ENCODE peak calls at places on chromosomes 16 and 17, in seven cellular contexts. C, U, T, B, Q, E and K are unnamed samples.

GRCh38 chr17:43085489-43085888 is 39.7 kb downstream of the BRCA1 start:
- DNase-seq in C (no peak), U (no peak), T (no peak), B (no peak), Q (no peak), E (no peak), K (no peak)

GRCh38 chr16:683396-684066 is 603 bp downstream of the JMJD8 start:
- DNase-seq in C (no peak), U (peak), T (no peak), B (peak), Q (no peak), E (no peak), K (no peak)

GRCh38 chr17:68794636-68795503 is 160.3 kb downstream of the ABCA8 start:
- DNase-seq in C (peak), U (peak), T (no peak), B (peak), Q (peak), E (peak), K (no peak)

GRCh38 chr17:81921996-81922565 is 4.1 kb upstream of the SIRT7 start:
- DNase-seq in C (no peak), U (no peak), T (no peak), B (no peak), Q (no peak), E (no peak), K (no peak)

GRCh38 chr17:65099941-65100315 is 37.2 kb upstream of the RGS9 start:
- DNase-seq in C (peak), U (no peak), T (peak), B (no peak), Q (peak), E (peak), K (no peak)

GRCh38 chr16:56246051-56246817 is 54.9 kb downstream of the GNAO1 start:
- DNase-seq in C (no peak), U (no peak), T (no peak), B (no peak), Q (peak), E (no peak), K (no peak)

GRCh38 chr17:10870651-10871050 is 32.8 kb upstream of the PIRT start:
- DNase-seq in C (no peak), U (no peak), T (no peak), B (no peak), Q (no peak), E (no peak), K (no peak)

GRCh38 chr17:80782536-80783427 is 208.9 kb upstream of the CHMP6 start:
- DNase-seq in C (no peak), U (no peak), T (no peak), B (no peak), Q (no peak), E (no peak), K (no peak)

GRCh38 chr16:68995011-68995504 is 110.4 kb upstream of the HAS3 start:
- DNase-seq in C (no peak), U (no peak), T (no peak), B (peak), Q (no peak), E (no peak), K (no peak)

GRCh38 chr17:29042679-29043538 is at the start of gene PIPOX:
- DNase-seq in C (peak), U (no peak), T (no peak), B (peak), Q (no peak), E (no peak), K (peak)

GRCh38 chr16:1208239-1208830 is 16.7 kb downstream of the TPSG1 start:
- DNase-seq in C (no peak), U (no peak), T (no peak), B (no peak), Q (no peak), E (no peak), K (no peak)

GRCh38 chr16:20336955-20337354 is 9.6 kb upstream of the GP2 start:
- DNase-seq in C (no peak), U (no peak), T (no peak), B (no peak), Q (no peak), E (no peak), K (no peak)

GRCh38 chr17:43839670-43840101 is 6.7 kb upstream of the MPP3 start:
- DNase-seq in C (no peak), U (no peak), T (peak), B (peak), Q (no peak), E (no peak), K (no peak)

GRCh38 chr17:37493249-37494027 is 3.7 kb downstream of the DUSP14 start:
- DNase-seq in C (no peak), U (no peak), T (no peak), B (no peak), Q (no peak), E (no peak), K (no peak)

GRCh38 chr17:31339906-31340661 is 18.7 kb upstream of the EVI2A start:
- DNase-seq in C (no peak), U (no peak), T (no peak), B (peak), Q (peak), E (no peak), K (no peak)

GRCh38 chr17:10513284-10514067 is 4.9 kb downstream of the MYH1 start:
- DNase-seq in C (no peak), U (no peak), T (no peak), B (no peak), Q (no peak), E (no peak), K (peak)

GRCh38 chr17:43356999-43357398 is 41.8 kb upstream of the ARL4D start:
- DNase-seq in C (no peak), U (no peak), T (no peak), B (no peak), Q (no peak), E (no peak), K (no peak)

GRCh38 chr16:72847187-72848044 is 200.5 kb downstream of the ZFHX3 start:
- DNase-seq in C (peak), U (no peak), T (no peak), B (peak), Q (no peak), E (no peak), K (no peak)

GRCh38 chr17:58520843-58521430 is 6.5 kb upstream of the MTMR4 start:
- DNase-seq in C (peak), U (no peak), T (no peak), B (peak), Q (no peak), E (no peak), K (no peak)

GRCh38 chr17:60049936-60050335 is 28.8 kb downstream of the HEATR6 start:
- DNase-seq in C (no peak), U (no peak), T (no peak), B (no peak), Q (no peak), E (no peak), K (no peak)

GRCh38 chr17:59311051-59311468 is 20.4 kb upstream of the YPEL2 start:
- DNase-seq in C (peak), U (no peak), T (no peak), B (peak), Q (no peak), E (no peak), K (peak)

GRCh38 chr17:20733923-20734322 is 154.4 kb downstream of the CDRT15L2 start:
- DNase-seq in C (no peak), U (no peak), T (no peak), B (no peak), Q (no peak), E (no peak), K (no peak)

GRCh38 chr16:1794908-1795666 is 1.6 kb upstream of the IGFALS start:
- DNase-seq in C (no peak), U (no peak), T (no peak), B (no peak), Q (no peak), E (no peak), K (peak)

GRCh38 chr16:61968242-61968978 is 67.8 kb downstream of the CDH8 start:
- DNase-seq in C (no peak), U (no peak), T (no peak), B (no peak), Q (no peak), E (no peak), K (no peak)

GRCh38 chr17:57697891-57698708 is 47.0 kb downstream of the CCDC182 start:
- DNase-seq in C (no peak), U (no peak), T (no peak), B (peak), Q (no peak), E (no peak), K (no peak)

GRCh38 chr16:4319454-4319853 is 3.6 kb downstream of the GLIS2 start:
- DNase-seq in C (peak), U (peak), T (no peak), B (no peak), Q (peak), E (no peak), K (no peak)

GRCh38 chr17:35242805-35243458 is at the start of gene SLFN5:
- DNase-seq in C (peak), U (peak), T (peak), B (peak), Q (peak), E (peak), K (peak)

GRCh38 chr17:3015890-3016289 is 47.5 kb downstream of the OR1D5 start:
- DNase-seq in C (no peak), U (no peak), T (peak), B (no peak), Q (no peak), E (no peak), K (no peak)

GRCh38 chr17:83186751-83187421 is 107.5 kb downstream of the METRNL start:
- DNase-seq in C (no peak), U (no peak), T (peak), B (no peak), Q (no peak), E (no peak), K (no peak)

GRCh38 chr16:68097895-68098294 is 12.7 kb downstream of the NFATC3 start:
- DNase-seq in C (no peak), U (no peak), T (no peak), B (no peak), Q (no peak), E (no peak), K (no peak)

GRCh38 chr16:1525871-1526607 is 7.4 kb upstream of the TMEM204 start:
- DNase-seq in C (no peak), U (no peak), T (no peak), B (no peak), Q (no peak), E (no peak), K (peak)

GRCh38 chr17:57311281-57312216 is 55.2 kb downstream of the MSI2 start:
- DNase-seq in C (no peak), U (no peak), T (no peak), B (no peak), Q (no peak), E (no peak), K (no peak)

GRCh38 chr17:48486557-48486956 is 44.3 kb downstream of the HOXB1 start:
- DNase-seq in C (no peak), U (no peak), T (no peak), B (no peak), Q (no peak), E (no peak), K (no peak)

GRCh38 chr17:42842286-42842685 is 2.1 kb upstream of the AOC2 start:
- DNase-seq in C (no peak), U (no peak), T (no peak), B (no peak), Q (no peak), E (no peak), K (no peak)

GRCh38 chr16:54577566-54578180 is 291.1 kb upstream of the IRX3 start:
- DNase-seq in C (no peak), U (no peak), T (no peak), B (peak), Q (no peak), E (no peak), K (no peak)

GRCh38 chr17:34998205-34998604 is 17.9 kb downstream of the LIG3 start:
- DNase-seq in C (peak), U (no peak), T (peak), B (peak), Q (peak), E (peak), K (peak)

GRCh38 chr17:16052486-16052885 is 52.9 kb downstream of the TTC19 start:
- DNase-seq in C (no peak), U (no peak), T (no peak), B (no peak), Q (no peak), E (no peak), K (no peak)
- H3K4me3 ChIP-seq in C (no peak), U (no peak), T (no peak), B (no peak), Q (no peak), E (no peak), K (no peak)

DNA sequence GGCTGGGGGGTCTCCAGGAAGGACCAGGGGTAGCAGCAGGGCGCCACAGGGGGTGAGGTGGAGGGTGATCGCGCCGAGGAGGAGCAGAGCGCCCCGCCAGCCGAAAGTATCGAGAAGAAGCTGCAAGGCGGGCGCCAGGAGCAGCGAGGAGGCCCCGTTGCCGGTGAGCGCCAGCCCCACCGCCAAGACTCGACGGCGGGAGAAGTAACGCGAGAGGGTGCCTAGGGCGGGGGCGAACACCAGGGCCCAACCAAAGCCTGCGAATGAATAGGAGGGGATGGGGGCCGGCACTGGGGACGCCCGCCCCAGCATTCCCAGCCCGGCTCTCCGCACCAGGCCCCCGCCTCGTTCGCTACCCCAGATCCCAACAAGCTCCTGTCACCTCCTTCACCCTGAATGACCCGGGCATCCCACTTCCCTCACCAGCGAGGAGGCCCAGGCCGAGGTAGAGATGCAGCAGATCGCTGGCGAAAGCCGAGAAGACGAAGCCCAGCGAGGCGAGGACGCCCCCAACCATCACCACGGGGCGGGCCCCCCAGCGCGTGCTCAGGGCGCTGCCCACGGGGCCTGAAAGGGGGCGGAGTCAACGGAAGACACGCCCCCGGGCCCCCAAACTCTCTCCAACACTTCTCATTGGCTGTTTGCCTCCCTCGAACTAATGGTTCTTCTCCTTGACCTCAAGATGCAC is 1.2 kb downstream of the SLC16A11 start:
- DNase-seq in C (no peak), U (peak), T (peak), B (no peak), Q (no peak), E (no peak), K (peak)
- H3K4me3 ChIP-seq in C (no peak), U (peak), T (peak), B (no peak), Q (peak), E (peak), K (peak)

GRCh38 chr16:11254913-11255736 is 879 bp downstream of the SOCS1 start:
- DNase-seq in C (peak), U (peak), T (peak), B (peak), Q (no peak), E (peak), K (no peak)

GRCh38 chr16:11257131-11257938 is 1.3 kb upstream of the SOCS1 start:
- DNase-seq in C (peak), U (peak), T (peak), B (peak), Q (peak), E (peak), K (peak)

GRCh38 chr16:11256657-11257130 is 690 bp upstream of the SOCS1 start:
- DNase-seq in C (no peak), U (peak), T (peak), B (peak), Q (no peak), E (peak), K (peak)

GRCh38 chr16:11253995-11254912 is 1.8 kb downstream of the SOCS1 start:
- DNase-seq in C (peak), U (no peak), T (peak), B (no peak), Q (no peak), E (no peak), K (no peak)

GRCh38 chr16:11255737-11256656 is at the start of gene SOCS1:
- DNase-seq in C (peak), U (peak), T (peak), B (peak), Q (peak), E (peak), K (peak)
- H3K4me3 ChIP-seq in C (peak), U (peak), T (peak), B (peak), Q (peak), E (peak), K (peak)

DNA sequence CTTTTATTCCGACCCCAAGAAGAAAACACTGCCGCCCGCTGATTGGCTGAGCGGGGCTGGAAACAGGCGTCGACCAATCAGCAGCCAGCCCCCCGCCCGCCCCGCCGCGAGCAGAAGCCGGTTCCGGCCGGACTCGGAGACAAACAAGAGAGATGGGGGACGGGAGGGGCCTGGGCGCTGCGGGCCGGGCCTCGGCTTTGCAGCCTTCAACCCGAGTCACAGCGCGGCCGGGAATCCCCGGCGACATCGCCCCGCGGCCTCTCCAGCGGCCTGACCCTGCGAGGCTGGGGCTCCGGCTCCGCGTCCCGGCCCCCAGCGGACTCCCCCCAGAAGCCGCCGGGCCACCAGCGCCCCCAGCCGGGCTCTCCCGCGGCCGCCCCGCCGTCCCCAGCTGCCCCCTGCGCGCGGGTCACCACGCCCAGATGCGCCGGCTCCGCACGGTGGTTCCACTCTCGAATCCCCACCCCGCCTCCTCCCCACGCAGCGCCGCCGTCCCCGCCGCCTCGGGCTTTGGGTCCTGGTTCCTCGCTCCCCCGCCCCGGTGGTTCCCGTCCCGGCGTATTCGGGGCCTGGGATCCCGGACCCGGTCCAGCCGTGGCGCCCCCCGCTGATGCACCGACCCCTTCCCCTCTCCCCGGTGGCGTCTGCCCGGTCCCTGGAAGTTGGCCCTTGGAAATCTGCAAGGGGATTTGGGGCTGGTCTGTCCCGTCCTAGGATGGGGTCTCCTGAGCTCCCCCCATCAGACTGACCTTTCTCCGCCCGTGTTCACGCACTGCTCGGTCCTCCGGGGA is 417 bp upstream of the SLC43A2 start:
- DNase-seq in C (peak), U (peak), T (peak), B (peak), Q (peak), E (peak), K (peak)
- H3K4me3 ChIP-seq in C (peak), U (peak), T (peak), B (peak), Q (peak), E (peak), K (peak)

GRCh38 chr16:88404769-88405168 is 22.0 kb downstream of the ZNF469 start:
- DNase-seq in C (no peak), U (no peak), T (no peak), B (no peak), Q (no peak), E (no peak), K (no peak)

GRCh38 chr16:88403794-88404581 is 21.2 kb downstream of the ZNF469 start:
- DNase-seq in C (peak), U (no peak), T (no peak), B (no peak), Q (no peak), E (no peak), K (no peak)

GRCh38 chr16:88406096-88407041 is 23.6 kb downstream of the ZNF469 start:
- DNase-seq in C (no peak), U (no peak), T (no peak), B (no peak), Q (no peak), E (no peak), K (no peak)

GRCh38 chr16:88407042-88407420 is 24.3 kb downstream of the ZNF469 start:
- DNase-seq in C (no peak), U (no peak), T (no peak), B (no peak), Q (no peak), E (no peak), K (no peak)

GRCh38 chr16:88405325-88406060 is 22.7 kb downstream of the ZNF469 start:
- DNase-seq in C (no peak), U (peak), T (no peak), B (no peak), Q (no peak), E (no peak), K (peak)
- H3K4me3 ChIP-seq in C (no peak), U (peak), T (peak), B (no peak), Q (peak), E (peak), K (peak)

GRCh38 chr16:9138731-9139501 is 47.5 kb downstream of the HAPSTR1 start:
- DNase-seq in C (peak), U (peak), T (peak), B (peak), Q (peak), E (peak), K (peak)
- H3K4me3 ChIP-seq in C (no peak), U (no peak), T (no peak), B (no peak), Q (peak), E (peak), K (no peak)

GRCh38 chr17:75287221-75287620 is 2.0 kb downstream of the SLC25A19 start:
- DNase-seq in C (no peak), U (no peak), T (no peak), B (no peak), Q (no peak), E (no peak), K (no peak)

GRCh38 chr17:75288359-75288758 is 874 bp downstream of the SLC25A19 start:
- DNase-seq in C (no peak), U (no peak), T (no peak), B (no peak), Q (no peak), E (no peak), K (no peak)

GRCh38 chr17:75288784-75289121 is 480 bp downstream of the SLC25A19 start:
- DNase-seq in C (peak), U (no peak), T (no peak), B (peak), Q (no peak), E (no peak), K (no peak)

GRCh38 chr17:75289832-75290337 is 652 bp upstream of the SLC25A19 start:
- DNase-seq in C (peak), U (peak), T (no peak), B (peak), Q (peak), E (peak), K (peak)

DNA sequence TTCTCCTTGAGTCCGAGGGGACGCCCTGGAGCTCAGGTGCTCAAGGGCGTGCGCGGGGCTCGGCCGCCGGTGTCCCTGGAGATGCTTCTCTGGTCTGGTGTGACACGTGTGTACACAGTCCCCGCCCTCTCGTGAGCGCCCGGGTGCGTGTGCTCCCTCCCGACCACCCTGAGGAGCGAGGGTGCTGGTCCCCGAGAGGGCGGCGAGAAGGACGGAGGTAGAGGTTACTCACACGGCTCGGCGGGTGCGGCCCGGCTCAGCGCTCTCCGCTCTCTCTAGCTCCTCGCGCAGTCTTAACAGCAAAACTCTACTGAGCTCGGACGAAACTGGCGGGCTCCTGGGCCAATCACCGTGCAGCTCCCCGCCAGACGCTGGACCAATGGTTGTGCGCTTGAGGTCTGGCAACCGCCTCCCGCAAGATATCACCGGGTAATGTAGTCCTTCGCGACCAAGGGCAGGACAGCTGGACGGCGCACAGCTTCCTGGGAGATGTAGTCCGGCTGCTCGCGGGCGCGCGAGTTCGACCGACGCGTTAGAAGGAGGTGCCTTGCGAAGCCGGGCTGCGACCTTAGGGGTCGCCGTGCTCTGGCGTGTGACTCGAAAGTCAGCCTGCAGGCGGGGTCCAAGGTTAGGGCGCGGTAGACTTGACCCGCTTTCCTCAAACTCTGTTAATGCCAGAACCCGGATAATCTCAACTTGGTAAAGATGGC is at the start of gene SLC25A19:
- DNase-seq in C (peak), U (peak), T (peak), B (peak), Q (peak), E (peak), K (peak)
- H3K4me3 ChIP-seq in C (peak), U (peak), T (peak), B (peak), Q (peak), E (peak), K (peak)